ENCODE peak calls at places on chromosomes 12 and 14, in six cellular contexts. L is glomerular endothelial cell; B is activated gamma-delta T cell treated with Interleukin-2 at 50 U/mL for 16 hours; J is stimulated activated CD4-positive, alpha-beta T cell treated with anti-CD3 and anti-CD28 coated beads, Interleukin-2, amount 100 ng/mL, for 48 hours; E is HFFc6; G is transverse colon. R is an unnamed sample.

GRCh38 chr14:65906948-65907347 is 494.4 kb downstream of the FUT8 start:
- DNase-seq in L (no peak), B (no peak), J (no peak), E (no peak), G (no peak), R (no peak)

GRCh38 chr14:55038708-55039107 is 11.7 kb downstream of the SOCS4 start:
- DNase-seq in L (no peak), B (no peak), J (no peak), E (no peak), G (no peak), R (no peak)

GRCh38 chr12:104319028-104319427 is 15.5 kb downstream of the EID3 start:
- DNase-seq in L (no peak), B (no peak), J (no peak), E (no peak), G (no peak), R (no peak)

GRCh38 chr14:31090872-31091764 is 64.9 kb upstream of the STRN3 start:
- DNase-seq in L (peak; percentile 36), B (no peak), J (no peak), E (peak; percentile 90), G (peak; percentile 20), R (no peak)

GRCh38 chr14:89134640-89135039 is 282.4 kb downstream of the FOXN3 start:
- DNase-seq in L (no peak), B (no peak), J (no peak), E (no peak), G (no peak), R (no peak)

GRCh38 chr14:31388687-31389413 is 31.5 kb downstream of the HEATR5A start:
- DNase-seq in L (no peak), B (no peak), J (peak; percentile 2), E (no peak), G (no peak), R (no peak)

GRCh38 chr12:240566-240965 is 22.1 kb downstream of the SLC6A13 start:
- DNase-seq in L (no peak), B (no peak), J (no peak), E (no peak), G (no peak), R (no peak)

GRCh38 chr12:8913702-8914032 is 642 bp upstream of the PHC1 start:
- DNase-seq in L (no peak), B (no peak), J (no peak), E (no peak), G (no peak), R (no peak)

GRCh38 chr12:18361431-18361830 is 100.1 kb downstream of the PIK3C2G start:
- DNase-seq in L (no peak), B (no peak), J (no peak), E (no peak), G (no peak), R (no peak)

GRCh38 chr12:22986997-22987396 is 362.0 kb downstream of the ETNK1 start:
- DNase-seq in L (no peak), B (no peak), J (no peak), E (no peak), G (no peak), R (no peak)

GRCh38 chr12:13342971-13343370 is 146.4 kb downstream of the EMP1 start:
- DNase-seq in L (no peak), B (no peak), J (peak; percentile 15), E (peak; percentile 29), G (no peak), R (no peak)

GRCh38 chr14:90303382-90303943 is 28.3 kb downstream of the NRDE2 start:
- DNase-seq in L (no peak), B (no peak), J (no peak), E (no peak), G (no peak), R (no peak)

GRCh38 chr12:113005759-113006158 is 27.4 kb downstream of the OAS2 start:
- DNase-seq in L (no peak), B (no peak), J (no peak), E (no peak), G (no peak), R (no peak)

GRCh38 chr14:76917759-76918175 is 91.6 kb downstream of the LRRC74A start:
- DNase-seq in L (no peak), B (no peak), J (no peak), E (no peak), G (no peak), R (no peak)

R was measured in CD8-positive, alpha-beta memory T cell.